ENCODE peak calls at places on chromosomes 11 and 22, in ten cellular contexts. N is colonic mucosa, S is psoas muscle, P is fibroblast of pulmonary artery, E is heart left ventricle, H is foreskin fibroblast, U is mucosa of descending colon, B is adrenal gland, W is GM12878, C is PC-9. F is an unnamed sample.

GRCh38 chr22:49997221-49997599 is 15.4 kb downstream of the IL17REL start:
- DNase-seq in U (peak), B (no peak), W (no peak), P (no peak), N (peak), C (peak), E (no peak), H (no peak), S (no peak), F (no peak)

GRCh38 chr11:127639916-127640315 is 639.3 kb upstream of the KIRREL3 start:
- DNase-seq in B (no peak), U (no peak), W (no peak), H (no peak), N (no peak), C (no peak), P (no peak), S (no peak), E (no peak), F (peak)

GRCh38 chr11:3994030-3994640 is 100.5 kb upstream of the RRM1 start:
- DNase-seq in H (no peak), B (no peak), C (no peak), P (no peak), S (no peak), W (no peak), E (no peak), N (no peak), U (no peak), F (peak)

GRCh38 chr22:20422271-20422958 is 15.2 kb downstream of the SCARF2 start:
- DNase-seq in U (no peak), P (no peak), N (no peak), E (peak), B (no peak), S (no peak), W (no peak), H (peak), C (no peak), F (no peak)

GRCh38 chr11:284081-285020 is 4.6 kb upstream of the PGGHG start:
- DNase-seq in U (no peak), S (no peak), H (no peak), E (peak), C (no peak), B (no peak), W (no peak), N (no peak), P (no peak), F (no peak)

GRCh38 chr11:15199693-15200092 is 85.0 kb downstream of the INSC start:
- DNase-seq in B (no peak), E (no peak), S (peak), P (no peak), U (no peak), W (no peak), C (no peak), N (no peak), H (no peak), F (peak)

GRCh38 chr11:72625746-72626636 is 48.2 kb downstream of the PDE2A start:
- DNase-seq in H (no peak), N (peak), E (peak), U (no peak), W (no peak), P (peak), B (peak), S (peak), C (no peak), F (no peak)

GRCh38 chr22:30235687-30236170 is 10.8 kb downstream of the LIF start:
- DNase-seq in S (no peak), U (no peak), W (no peak), H (no peak), C (peak), B (no peak), N (no peak), E (no peak), P (peak), F (peak)

GRCh38 chr22:29201722-29202230 is 3.9 kb upstream of the EMID1 start:
- DNase-seq in C (no peak), H (no peak), N (no peak), S (no peak), U (no peak), P (no peak), W (no peak), B (no peak), E (no peak), F (no peak)

GRCh38 chr11:134360050-134360835 is 28.5 kb downstream of the GLB1L2 start:
- DNase-seq in E (peak), B (peak), N (peak), U (peak), P (peak), H (peak), C (peak), W (no peak), S (peak), F (peak)

GRCh38 chr22:23800297-23801237 is 13.8 kb downstream of the SMARCB1 start:
- DNase-seq in W (peak), H (no peak), P (no peak), B (no peak), S (no peak), E (peak), N (no peak), U (peak), C (no peak), F (no peak)

GRCh38 chr11:37597776-37598175 is 999.7 kb upstream of the RAG2 start:
- DNase-seq in E (no peak), C (no peak), H (no peak), W (no peak), N (no peak), U (no peak), S (no peak), P (no peak), B (no peak), F (no peak)

GRCh38 chr11:14748093-14748492 is 104.5 kb downstream of the PDE3B start:
- DNase-seq in H (no peak), W (no peak), U (no peak), N (no peak), C (no peak), P (no peak), E (no peak), B (no peak), S (no peak), F (no peak)

GRCh38 chr11:16806791-16807190 is 68.3 kb downstream of the C11orf58 start:
- DNase-seq in N (no peak), W (no peak), U (no peak), B (no peak), H (no peak), S (peak), P (no peak), C (no peak), E (no peak), F (no peak)

GRCh38 chr11:118929496-118930151 is 3.9 kb upstream of the BCL9L start:
- DNase-seq in C (peak), S (peak), P (peak), E (peak), W (no peak), N (peak), H (peak), B (peak), U (peak), F (no peak)

GRCh38 chr22:24411256-24412004 is 16.0 kb upstream of the ADORA2A start:
- DNase-seq in W (no peak), S (no peak), B (no peak), U (no peak), C (no peak), E (no peak), N (no peak), H (no peak), P (no peak), F (no peak)

GRCh38 chr11:133710241-133710640 is 135.1 kb downstream of the SPATA19 start:
- DNase-seq in W (no peak), E (no peak), N (no peak), C (no peak), H (no peak), S (no peak), P (no peak), B (no peak), U (no peak), F (no peak)

GRCh38 chr11:111302298-111302697 is 4.0 kb downstream of the POU2AF3 start:
- DNase-seq in H (no peak), E (no peak), S (no peak), W (no peak), B (no peak), N (peak), P (no peak), U (peak), C (no peak), F (no peak)

GRCh38 chr22:30047364-30047738 is 32.9 kb upstream of the HORMAD2 start:
- DNase-seq in B (no peak), E (no peak), H (no peak), N (no peak), W (no peak), U (no peak), C (no peak), S (no peak), P (peak), F (no peak)

GRCh38 chr11:72352859-72353551 is 81.3 kb downstream of the CLPB start:
- DNase-seq in W (peak), B (no peak), C (no peak), S (no peak), H (peak), E (no peak), N (no peak), U (no peak), P (peak), F (no peak)

DNA sequence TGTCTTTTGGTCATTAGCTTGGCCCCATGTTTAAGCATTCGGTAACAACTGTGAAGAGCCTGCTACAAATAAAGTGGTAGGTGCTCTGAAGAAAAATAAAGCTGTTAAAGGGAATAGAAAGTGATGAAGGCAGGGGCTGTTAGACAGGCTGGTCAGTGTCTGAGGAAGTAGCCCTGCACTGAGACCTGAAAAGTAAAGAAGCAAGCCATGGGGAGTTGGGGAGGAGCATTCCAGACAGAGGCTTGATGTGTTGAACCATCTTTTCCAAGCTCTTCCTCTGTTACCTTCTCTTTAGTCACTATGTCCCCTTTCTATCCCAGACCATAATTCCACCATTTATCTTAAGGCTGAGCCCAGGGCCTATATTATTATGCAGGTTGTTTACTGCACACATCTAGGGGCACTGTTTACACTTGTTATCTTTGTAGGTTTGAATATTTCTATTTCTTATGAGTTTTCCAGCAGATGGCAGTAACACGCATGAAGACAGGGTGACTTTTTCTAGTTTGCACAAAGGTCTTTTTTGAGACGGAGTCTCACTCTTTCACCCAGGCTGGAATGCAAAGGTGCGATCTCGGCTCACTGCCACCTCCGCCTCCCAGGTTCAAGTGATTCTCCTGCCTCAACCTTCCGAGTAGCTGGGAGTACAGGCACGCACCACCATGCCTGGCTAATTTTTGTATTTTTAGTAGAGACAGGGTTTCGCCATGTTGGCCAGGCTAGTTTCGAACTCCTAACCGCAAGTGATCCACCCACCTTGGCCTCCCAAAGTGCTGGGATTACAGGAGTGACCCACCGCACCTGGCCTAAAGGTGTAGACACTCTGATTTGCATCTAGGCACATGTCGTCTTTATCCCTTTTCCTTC is 23.0 kb downstream of the ZFTA start:
- DNase-seq in U (no peak), W (no peak), N (no peak), P (peak), C (no peak), B (no peak), S (no peak), H (no peak), E (no peak), F (no peak)
- TF ChIP-seq CTCF in U (no peak), W (peak), N (no peak), P (peak), C (peak), B (peak), S (no peak), H (no peak), E (no peak), F (peak)

GRCh38 chr11:95150977-95151684 is 61.5 kb downstream of the ENDOD1 start:
- DNase-seq in B (peak), P (peak), H (peak), C (peak), U (peak), W (peak), E (peak), S (peak), N (peak), F (no peak)
- H3K4me3 ChIP-seq in B (peak), P (peak), H (peak), C (peak), U (peak), W (peak), E (peak), S (peak), N (peak), F (peak)

GRCh38 chr11:70796601-70797000 is 398.3 kb downstream of the CTTN start:
- DNase-seq in H (no peak), N (no peak), B (no peak), U (no peak), S (no peak), E (no peak), W (no peak), C (no peak), P (no peak), F (no peak)
- TF ChIP-seq CTCF in H (no peak), N (no peak), B (no peak), U (no peak), S (no peak), E (no peak), W (no peak), C (no peak), P (no peak), F (peak)

GRCh38 chr22:26712158-26712557 is 54.8 kb downstream of the MIAT start:
- DNase-seq in C (no peak), S (no peak), U (no peak), P (no peak), B (no peak), E (no peak), N (no peak), W (no peak), H (no peak), F (no peak)

GRCh38 chr22:26713823-26714449 is 56.5 kb downstream of the MIAT start:
- DNase-seq in C (no peak), E (no peak), W (no peak), U (no peak), S (no peak), P (peak), B (no peak), N (no peak), H (peak), F (no peak)

GRCh38 chr22:26715392-26715939 is 58.1 kb downstream of the MIAT start:
- DNase-seq in C (no peak), S (no peak), B (no peak), W (no peak), U (no peak), P (no peak), N (no peak), E (no peak), H (no peak), F (no peak)

GRCh38 chr22:26718488-26718887 is 61.1 kb downstream of the MIAT start:
- DNase-seq in B (no peak), N (no peak), E (no peak), C (no peak), H (no peak), U (no peak), S (no peak), P (no peak), W (no peak), F (no peak)

GRCh38 chr22:26714971-26715370 is 57.6 kb downstream of the MIAT start:
- DNase-seq in H (no peak), C (no peak), S (no peak), E (no peak), P (no peak), W (no peak), U (no peak), B (no peak), N (no peak), F (no peak)
- H3K4me3 ChIP-seq in H (no peak), C (no peak), S (no peak), E (no peak), P (no peak), W (no peak), U (no peak), B (no peak), N (no peak), F (no peak)

GRCh38 chr11:116913000-116913399 is 75.6 kb upstream of the APOA1 start:
- DNase-seq in H (peak), P (peak), B (no peak), N (no peak), W (no peak), S (no peak), C (no peak), U (no peak), E (no peak), F (no peak)

GRCh38 chr11:116918925-116919653 is 81.7 kb upstream of the APOA1 start:
- DNase-seq in W (no peak), H (no peak), S (no peak), U (no peak), B (no peak), N (no peak), E (no peak), C (no peak), P (no peak), F (no peak)

GRCh38 chr11:116916872-116917271 is 79.5 kb upstream of the APOA1 start:
- DNase-seq in B (no peak), W (no peak), S (no peak), P (no peak), U (no peak), N (no peak), E (no peak), H (no peak), C (no peak), F (no peak)

GRCh38 chr11:116917632-116918031 is 80.2 kb upstream of the APOA1 start:
- DNase-seq in C (no peak), U (no peak), E (no peak), P (no peak), N (no peak), W (no peak), B (no peak), S (no peak), H (no peak), F (no peak)

DNA sequence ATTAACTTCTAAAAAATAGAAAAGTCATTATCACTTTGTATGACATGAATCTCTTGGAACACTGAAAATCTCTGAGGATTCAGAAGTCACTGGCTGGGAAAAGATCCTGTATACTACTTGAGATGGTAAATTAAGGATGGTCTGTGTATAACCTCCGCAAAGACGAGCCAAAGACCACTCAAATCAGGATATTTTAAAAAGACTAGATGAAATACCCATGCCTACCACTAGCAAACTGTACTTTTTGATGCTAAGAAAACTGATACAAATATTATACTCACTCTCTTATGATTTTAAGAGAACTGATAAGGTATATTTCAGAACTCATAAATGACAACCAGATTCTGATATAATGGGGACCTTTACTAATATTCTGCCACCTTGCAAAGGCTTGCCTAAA is 78.6 kb upstream of the APOA1 start:
- DNase-seq in N (no peak), S (no peak), W (no peak), P (no peak), H (no peak), U (no peak), E (no peak), C (no peak), B (no peak), F (no peak)
- TF ChIP-seq CTCF in N (no peak), S (no peak), W (no peak), P (no peak), H (no peak), U (no peak), E (no peak), C (no peak), B (peak), F (peak)

GRCh38 chr22:39994566-39995345 is at the start of gene FAM83F:
- DNase-seq in B (no peak), C (peak), H (no peak), N (peak), S (no peak), U (peak), E (no peak), W (no peak), P (no peak), F (no peak)
- H3K4me3 ChIP-seq in B (no peak), C (peak), H (no peak), N (peak), S (peak), U (peak), E (peak), W (no peak), P (no peak), F (peak)